ENCODE peak calls at places on chromosomes 4 and X, in eight cellular contexts. Y is stimulated activated CD8-positive, alpha-beta memory T cell treated with anti-CD3 and anti-CD28 coated beads, Interleukin-7, amount 100 ng/mL, for 1 hour; P is AG20443; N is kidney tubule cell; Z is WTC11; S is HT-29; T is iris pigment epithelial cell; E is memory B cell. H is an unnamed sample.

GRCh38 chrX:20139966-20140365 is 1.7 kb downstream of the EIF1AX start:
- DNase-seq in Z (no peak), S (no peak), N (peak; percentile 21), P (peak; percentile 20), Y (no peak), T (peak; percentile 31), E (no peak), H (no peak)

GRCh38 chr4:52045028-52045427 is 6.1 kb upstream of the SPATA18 start:
- DNase-seq in P (no peak), Y (no peak), E (no peak), T (no peak), Z (no peak), N (no peak), S (no peak), H (no peak)

GRCh38 chr4:85496146-85496849 is 21.3 kb downstream of the ARHGAP24 start:
- DNase-seq in Z (no peak), Y (no peak), T (peak; percentile 76), E (no peak), P (peak; percentile 28), N (no peak), S (no peak), H (no peak)

GRCh38 chr4:169658970-169659735 is 38.8 kb downstream of the CLCN3 start:
- DNase-seq in Z (no peak), N (peak; percentile 10), P (no peak), E (no peak), Y (no peak), S (peak; percentile 47), T (no peak), H (peak; percentile 26)

GRCh38 chr4:83378426-83378825 is 43.8 kb upstream of the HPSE start:
- DNase-seq in P (no peak), S (no peak), Y (no peak), Z (no peak), E (peak; percentile 21), N (no peak), T (no peak), H (no peak)

GRCh38 chrX:105972690-105973386 is 65.7 kb downstream of the SERPINA7 start:
- DNase-seq in T (no peak), N (peak; percentile 19), Z (no peak), S (no peak), P (no peak), E (no peak), Y (no peak), H (peak; percentile 6)

GRCh38 chrX:28609917-28610613 is 22.8 kb downstream of the IL1RAPL1 start:
- DNase-seq in P (no peak), T (no peak), Z (no peak), Y (no peak), E (no peak), S (no peak), N (no peak), H (no peak)

GRCh38 chr4:11098461-11098860 is 330.2 kb downstream of the HS3ST1 start:
- DNase-seq in T (no peak), S (no peak), N (no peak), Z (no peak), Y (no peak), P (no peak), E (peak; percentile 34), H (no peak)

GRCh38 chr4:126991965-126992364 is 640.8 kb upstream of the INTU start:
- DNase-seq in Z (no peak), Y (no peak), P (no peak), E (no peak), T (peak; percentile 21), N (peak; percentile 5), S (no peak), H (no peak)

GRCh38 chr4:164207460-164207859 is 546.5 kb upstream of the SMIM31 start:
- DNase-seq in E (no peak), Z (no peak), S (no peak), T (no peak), Y (no peak), P (no peak), N (no peak), H (no peak)

GRCh38 chrX:47380268-47380667 is 9.9 kb downstream of the ZNF157 start:
- DNase-seq in N (no peak), Y (no peak), Z (no peak), P (peak; percentile 55), T (no peak), E (peak; percentile 4), S (no peak), H (peak; percentile 62)

GRCh38 chrX:96721398-96721797 is 36.8 kb downstream of the DIAPH2 start:
- DNase-seq in E (no peak), N (peak; percentile 13), S (no peak), Z (no peak), T (peak; percentile 11), P (no peak), Y (no peak), H (peak; percentile 9)

GRCh38 chrX:109760241-109760921 is 27.3 kb upstream of the ACSL4 start:
- DNase-seq in P (no peak), E (no peak), N (no peak), Y (no peak), S (peak; percentile 28), T (no peak), Z (no peak), H (no peak)

GRCh38 chrX:55312655-55313054 is 47.9 kb upstream of the PAGE3 start:
- DNase-seq in T (no peak), Z (no peak), S (no peak), N (peak; percentile 3), Y (no peak), P (no peak), E (no peak), H (no peak)

GRCh38 chr4:80183196-80184052 is 13.9 kb upstream of the PRDM8 start:
- DNase-seq in N (no peak), S (peak; percentile 29), Y (no peak), P (peak; percentile 62), T (peak; percentile 15), E (no peak), Z (no peak), H (no peak)

GRCh38 chr4:103904126-103904525 is 184.3 kb upstream of the TACR3 start:
- DNase-seq in N (no peak), P (no peak), Z (no peak), T (no peak), Y (no peak), E (no peak), S (no peak), H (no peak)

GRCh38 chr4:185702147-185702663 is 109.8 kb downstream of the SORBS2 start:
- DNase-seq in Z (no peak), Y (no peak), P (no peak), N (no peak), T (no peak), E (no peak), S (no peak), H (no peak)

GRCh38 chrX:79366888-79367749 is at the start of gene ITM2A:
- DNase-seq in P (no peak), Z (peak; percentile 55), S (no peak), T (no peak), E (peak; percentile 29), Y (peak; percentile 14), N (peak; percentile 17), H (peak; percentile 18)

GRCh38 chr4:1683371-1683902 is 676 bp downstream of the FAM53A start:
- DNase-seq in S (no peak), Y (no peak), E (peak; percentile 12), N (peak; percentile 75), T (peak; percentile 93), Z (peak; percentile 42), P (peak; percentile 66), H (no peak)

GRCh38 chr4:114494257-114494803 is 104.3 kb upstream of the UGT8 start:
- DNase-seq in P (no peak), Z (peak; percentile 54), E (no peak), N (no peak), Y (no peak), T (no peak), S (no peak), H (no peak)

GRCh38 chr4:177256950-177257349 is 52.7 kb upstream of the NEIL3 start:
- DNase-seq in T (no peak), N (no peak), Y (no peak), Z (no peak), E (no peak), P (no peak), S (no peak), H (no peak)

GRCh38 chr4:75470738-75471137 is 43.5 kb downstream of the RCHY1 start:
- DNase-seq in Z (no peak), S (no peak), E (no peak), Y (no peak), N (no peak), P (no peak), T (no peak), H (no peak)

GRCh38 chr4:41366911-41367517 is 110.3 kb downstream of the UCHL1 start:
- DNase-seq in S (no peak), Y (no peak), T (no peak), N (no peak), E (no peak), Z (no peak), P (no peak), H (no peak)

GRCh38 chrX:24167719-24168472 is 18.4 kb downstream of the ZFX start:
- DNase-seq in P (no peak), Y (no peak), Z (no peak), T (no peak), N (no peak), E (no peak), S (no peak), H (no peak)

H was measured in small intestine.